ENCODE peak calls at places on chromosomes 6 and 20, in five cellular contexts. V is A549, E is IMR-90, M is HepG2, S is SK-N-SH. O is an unnamed sample.
A peak's percentile ranks its signal among the peaks of the same experiment; 100 is the strongest.

GRCh38 chr6:134816780-134817179 is 133.1 kb downstream of the ALDH8A1 start:
- DNase-seq in S (no peak), M (no peak), E (peak; percentile 64), V (no peak), O (no peak)

GRCh38 chr6:144922120-144922722 is 637.1 kb downstream of the UTRN start:
- DNase-seq in S (peak; percentile 38), M (no peak), E (peak; percentile 42), V (no peak), O (no peak)

GRCh38 chr6:78999737-79000136 is 78.3 kb downstream of the PHIP start:
- DNase-seq in S (no peak), M (no peak), E (peak; percentile 8), V (no peak), O (no peak)

GRCh38 chr6:75098709-75099108 is 107.1 kb downstream of the COL12A1 start:
- DNase-seq in S (no peak), E (peak; percentile 98), V (peak; percentile 44), M (peak; percentile 3), O (no peak)

GRCh38 chr6:148747493-148748160 is 797 bp downstream of the UST start:
- DNase-seq in S (peak; percentile 15), M (no peak), V (peak; percentile 5), E (peak; percentile 21), O (no peak)

GRCh38 chr20:17431621-17432364 is 99.4 kb downstream of the BFSP1 start:
- DNase-seq in V (peak; percentile 63), S (peak; percentile 69), E (peak; percentile 44), M (peak; percentile 57), O (no peak)

GRCh38 chr6:31734703-31735500 is 1.4 kb downstream of the CLIC1 start:
- DNase-seq in E (peak; percentile 59), V (peak; percentile 59), M (peak; percentile 65), S (no peak), O (peak; percentile 60)

GRCh38 chr20:59580208-59580980 is 23.9 kb upstream of the PHACTR3 start:
- DNase-seq in S (peak; percentile 74), M (no peak), V (no peak), E (no peak), O (no peak)

GRCh38 chr6:10720229-10720959 is 2.5 kb upstream of the TMEM14C start:
- DNase-seq in M (peak; percentile 24), V (no peak), E (peak; percentile 17), S (peak; percentile 22), O (no peak)

GRCh38 chr20:3670511-3670910 is 7.3 kb upstream of the GFRA4 start:
- DNase-seq in M (no peak), S (peak; percentile 57), E (peak; percentile 19), V (no peak), O (no peak)

GRCh38 chr6:26411751-26412150 is 9.7 kb downstream of the BTN3A1 start:
- DNase-seq in M (no peak), S (no peak), E (peak; percentile 36), V (no peak), O (no peak)

GRCh38 chr6:9766240-9766915 is 648.5 kb downstream of the TFAP2A start:
- DNase-seq in E (peak; percentile 86), S (no peak), V (peak; percentile 60), M (no peak), O (peak; percentile 12)

GRCh38 chr6:90175627-90176538 is 120.8 kb downstream of the BACH2 start:
- DNase-seq in V (no peak), S (no peak), M (no peak), E (no peak), O (no peak)

GRCh38 chr20:38927902-38928578 is 1.8 kb downstream of the FAM83D start:
- DNase-seq in M (no peak), V (peak; percentile 24), E (no peak), S (no peak), O (no peak)

GRCh38 chr6:132919476-132919875 is 105.1 kb downstream of the RPS12 start:
- DNase-seq in V (peak; percentile 4), S (no peak), M (no peak), E (peak; percentile 98), O (no peak)

GRCh38 chr6:89148016-89148750 is 2.3 kb downstream of the PM20D2 start:
- DNase-seq in S (no peak), E (peak; percentile 30), M (no peak), V (no peak), O (no peak)

GRCh38 chr6:160041608-160042007 is 72.7 kb downstream of the IGF2R start:
- DNase-seq in V (no peak), S (no peak), E (peak; percentile 70), M (peak; percentile 22), O (no peak)

GRCh38 chr6:118908441-118908840 is 14.5 kb downstream of the ASF1A start:
- DNase-seq in S (no peak), E (peak; percentile 30), V (no peak), M (no peak), O (no peak)

GRCh38 chr6:157292202-157292601 is 31.1 kb downstream of the TMEM242 start:
- DNase-seq in M (no peak), E (no peak), S (no peak), V (no peak), O (no peak)

GRCh38 chr6:6845603-6846002 is 257.1 kb downstream of the LY86 start:
- DNase-seq in S (no peak), V (no peak), E (no peak), M (no peak), O (no peak)

GRCh38 chr6:148177589-148178233 is 164.9 kb upstream of the SASH1 start:
- DNase-seq in V (peak; percentile 63), E (peak; percentile 68), M (peak; percentile 30), S (peak; percentile 36), O (no peak)

GRCh38 chr6:113306552-113307145 is 550.5 kb upstream of the MARCKS start:
- DNase-seq in S (no peak), M (peak; percentile 62), V (peak; percentile 21), E (no peak), O (peak; percentile 57)

GRCh38 chr6:63663147-63663877 is 27.7 kb downstream of the PHF3 start:
- DNase-seq in E (peak; percentile 85), M (no peak), S (no peak), V (peak; percentile 37), O (no peak)

GRCh38 chr20:16904751-16905150 is 156.6 kb downstream of the OTOR start:
- DNase-seq in S (no peak), E (no peak), V (peak; percentile 18), M (no peak), O (no peak)

GRCh38 chr6:54525731-54526130 is 217.5 kb downstream of the TINAG start:
- DNase-seq in M (no peak), E (peak; percentile 26), S (no peak), V (no peak), O (no peak)

GRCh38 chr20:5996765-5997164 is 46.3 kb downstream of the MCM8 start:
- DNase-seq in M (no peak), V (peak; percentile 35), E (no peak), S (no peak), O (peak; percentile 40)

GRCh38 chr20:18496042-18496441 is 983 bp downstream of the RBBP9 start:
- DNase-seq in M (no peak), E (no peak), S (peak; percentile 47), V (no peak), O (no peak)

GRCh38 chr6:134080171-134080795 is 27.9 kb upstream of the SLC2A12 start:
- DNase-seq in V (no peak), E (no peak), M (no peak), S (no peak), O (no peak)

GRCh38 chr6:80541186-80541585 is 434.7 kb downstream of the BCKDHB start:
- DNase-seq in S (no peak), M (no peak), E (peak; percentile 85), V (peak; percentile 11), O (no peak)

GRCh38 chr6:17877890-17878440 is 109.5 kb downstream of the KIF13A start:
- DNase-seq in S (no peak), M (no peak), E (no peak), V (no peak), O (no peak)

GRCh38 chr6:4322134-4322845 is 186.9 kb upstream of the ECI2 start:
- DNase-seq in E (no peak), M (no peak), V (no peak), S (no peak), O (no peak)

GRCh38 chr20:4076671-4077070 is 61.3 kb upstream of the RNF24 start:
- DNase-seq in V (no peak), S (no peak), E (peak; percentile 95), M (no peak), O (no peak)

GRCh38 chr6:41257369-41258195 is 28.9 kb downstream of the TREM1 start:
- DNase-seq in V (no peak), E (peak; percentile 44), S (no peak), M (no peak), O (no peak)
- TF ChIP-seq RFX5 in V (no peak), E (no peak), S (no peak), M (no peak), O (no peak)

GRCh38 chr20:10430000-10430466 is 4.0 kb downstream of the MKKS start:
- DNase-seq in E (peak; percentile 32), M (peak; percentile 80), V (peak; percentile 80), S (no peak), O (no peak)
- TF ChIP-seq RFX5 in E (no peak), M (no peak), V (no peak), S (no peak), O (no peak)

GRCh38 chr6:71205336-71205956 is 83.2 kb upstream of the OGFRL1 start:
- DNase-seq in S (no peak), E (peak; percentile 51), M (no peak), V (no peak), O (no peak)
- TF ChIP-seq RFX5 in S (no peak), E (no peak), M (no peak), V (no peak), O (no peak)

DNA sequence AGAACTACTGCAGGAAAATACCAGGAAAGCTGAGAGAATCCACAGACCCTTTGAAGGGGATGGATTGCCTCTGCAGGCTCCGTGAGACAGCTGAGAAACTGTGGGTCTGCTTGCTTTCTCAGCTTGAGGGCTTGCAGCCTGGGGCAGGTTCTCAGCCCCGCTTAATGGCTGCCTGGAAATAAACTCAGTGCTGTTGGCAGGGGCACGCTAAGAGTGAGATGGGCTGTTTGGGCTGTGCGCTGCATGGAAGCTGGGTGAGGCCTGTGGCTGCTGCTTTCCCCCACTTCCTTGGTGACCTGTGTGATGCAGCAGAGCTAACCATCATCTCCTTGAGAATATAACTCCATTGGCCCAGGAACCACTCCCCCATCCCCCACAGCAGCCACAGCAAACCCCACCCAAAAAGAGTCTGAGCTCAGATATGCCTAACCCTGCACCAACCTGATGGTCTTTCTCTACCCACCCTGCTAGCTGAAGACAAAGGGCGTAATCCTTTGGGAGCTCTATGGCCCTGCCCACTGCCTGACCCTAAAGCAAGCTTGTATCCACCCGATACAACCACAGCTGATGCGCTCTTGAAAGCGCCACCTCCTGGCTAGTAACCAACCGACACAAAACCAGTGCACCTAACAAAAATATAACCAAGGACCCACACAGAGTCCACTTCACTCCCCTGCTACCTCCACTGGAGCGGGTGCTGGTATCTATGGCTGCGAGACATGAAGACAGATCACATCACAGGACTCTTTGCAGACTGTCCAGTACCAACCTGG is 800.6 kb upstream of the MAP3K7 start:
- DNase-seq in S (no peak), M (no peak), V (no peak), E (no peak), O (no peak)
- TF ChIP-seq RFX5 in S (no peak), M (no peak), V (no peak), E (no peak), O (no peak)